ENCODE peak calls at places on chromosomes 11 and 22, in eight cellular contexts. C is PC-9, V is SK-N-SH, P is psoas muscle, R is neuronal stem cell, K is thyroid gland, M is mesenchymal stem cell, I is endodermal cell. U is an unnamed sample.

GRCh38 chr11:35887737-35888136 is 56.1 kb upstream of the LDLRAD3 start:
- DNase-seq in C (no peak), V (no peak), P (no peak), R (no peak), K (no peak), M (no peak), I (no peak), U (no peak)

GRCh38 chr22:35705141-35705540 is 12.5 kb upstream of the APOL5 start:
- DNase-seq in C (peak; percentile 88), V (no peak), P (no peak), R (no peak), K (no peak), M (peak; percentile 81), I (no peak), U (no peak)

GRCh38 chr11:132008872-132009271 is 638.5 kb downstream of the NTM start:
- DNase-seq in C (no peak), V (no peak), P (no peak), R (peak; percentile 18), K (no peak), M (no peak), I (peak; percentile 60), U (no peak)

GRCh38 chr11:46896719-46897406 is 21.5 kb downstream of the LRP4 start:
- DNase-seq in C (no peak), V (peak; percentile 63), P (no peak), R (no peak), K (no peak), M (peak; percentile 68), I (no peak), U (peak; percentile 36)

GRCh38 chr11:2523821-2524391 is 79.1 kb downstream of the KCNQ1 start:
- DNase-seq in C (no peak), V (peak; percentile 19), P (peak; percentile 39), R (no peak), K (peak; percentile 1), M (no peak), I (peak; percentile 40), U (no peak)

GRCh38 chr11:61037694-61038093 is 64.6 kb upstream of the CD5 start:
- DNase-seq in C (no peak), V (no peak), P (no peak), R (no peak), K (peak; percentile 80), M (no peak), I (no peak), U (no peak)

GRCh38 chr11:9489366-9489765 is 28.6 kb downstream of the ZNF143 start:
- DNase-seq in C (peak; percentile 34), V (no peak), P (no peak), R (no peak), K (no peak), M (no peak), I (no peak), U (no peak)

GRCh38 chr22:49601614-49602321 is 225.9 kb downstream of the BRD1 start:
- DNase-seq in C (no peak), V (no peak), P (no peak), R (no peak), K (no peak), M (no peak), I (peak; percentile 36), U (no peak)

GRCh38 chr11:21723681-21724080 is 469.2 kb upstream of the ANO5 start:
- DNase-seq in C (no peak), V (peak; percentile 4), P (no peak), R (no peak), K (no peak), M (no peak), I (no peak), U (no peak)

GRCh38 chr11:76123243-76123642 is 83.1 kb downstream of the WNT11 start:
- DNase-seq in C (no peak), V (no peak), P (no peak), R (no peak), K (no peak), M (no peak), I (no peak), U (no peak)

GRCh38 chr11:83612891-83613766 is 327.0 kb upstream of the CCDC90B start:
- DNase-seq in C (peak; percentile 22), V (peak; percentile 19), P (no peak), R (peak; percentile 30), K (peak; percentile 39), M (no peak), I (peak; percentile 74), U (no peak)

GRCh38 chr11:69867076-69868002 is 48.1 kb upstream of the FGF3 start:
- DNase-seq in C (peak; percentile 98), V (peak; percentile 33), P (peak; percentile 66), R (no peak), K (no peak), M (no peak), I (peak; percentile 47), U (peak; percentile 95)

GRCh38 chr11:97237151-97237550 is 847.3 kb downstream of the JRKL start:
- DNase-seq in C (no peak), V (no peak), P (no peak), R (no peak), K (no peak), M (no peak), I (no peak), U (no peak)

GRCh38 chr11:114399490-114399889 is 821 bp downstream of the C11orf71 start:
- DNase-seq in C (no peak), V (peak; percentile 12), P (no peak), R (no peak), K (no peak), M (no peak), I (no peak), U (no peak)

GRCh38 chr11:23370580-23371275 is 510.5 kb upstream of the CCDC179 start:
- DNase-seq in C (no peak), V (no peak), P (no peak), R (no peak), K (no peak), M (peak; percentile 4), I (no peak), U (no peak)

GRCh38 chr22:44723801-44724200 is 21.8 kb downstream of the PRR5 start:
- DNase-seq in C (no peak), V (peak; percentile 61), P (no peak), R (no peak), K (no peak), M (peak; percentile 47), I (no peak), U (no peak)

GRCh38 chr11:104609766-104610165 is 288.5 kb downstream of the CASP12 start:
- DNase-seq in C (no peak), V (no peak), P (no peak), R (no peak), K (no peak), M (no peak), I (no peak), U (no peak)

GRCh38 chr22:30159082-30159481 is 78.8 kb downstream of the HORMAD2 start:
- DNase-seq in C (no peak), V (no peak), P (no peak), R (no peak), K (no peak), M (peak; percentile 19), I (no peak), U (no peak)

GRCh38 chr11:115207166-115207591 is 297.0 kb downstream of the CADM1 start:
- DNase-seq in C (no peak), V (no peak), P (no peak), R (no peak), K (no peak), M (peak; percentile 29), I (no peak), U (no peak)

GRCh38 chr11:78564037-78564888 is 10.4 kb downstream of the NARS2 start:
- DNase-seq in C (peak; percentile 66), V (peak; percentile 36), P (no peak), R (peak; percentile 43), K (peak; percentile 5), M (peak; percentile 72), I (peak; percentile 62), U (peak; percentile 45)

GRCh38 chr11:44728491-44728910 is 1.7 kb downstream of the TSPAN18 start:
- DNase-seq in C (no peak), V (peak; percentile 38), P (no peak), R (peak; percentile 57), K (no peak), M (no peak), I (peak; percentile 81), U (no peak)
- H3K4me1 ChIP-seq in C (no peaks in the 10 kb centered on the region), V (peaks cover 5% of the 10 kb centered on the region), P (no peaks in the 10 kb centered on the region), R (peaks cover 34% of the 10 kb centered on the region), K (peaks cover 16% of the 10 kb centered on the region), M (peaks cover 14% of the 10 kb centered on the region), I (no peaks in the 10 kb centered on the region), U (peaks cover 11% of the 10 kb centered on the region)

DNA sequence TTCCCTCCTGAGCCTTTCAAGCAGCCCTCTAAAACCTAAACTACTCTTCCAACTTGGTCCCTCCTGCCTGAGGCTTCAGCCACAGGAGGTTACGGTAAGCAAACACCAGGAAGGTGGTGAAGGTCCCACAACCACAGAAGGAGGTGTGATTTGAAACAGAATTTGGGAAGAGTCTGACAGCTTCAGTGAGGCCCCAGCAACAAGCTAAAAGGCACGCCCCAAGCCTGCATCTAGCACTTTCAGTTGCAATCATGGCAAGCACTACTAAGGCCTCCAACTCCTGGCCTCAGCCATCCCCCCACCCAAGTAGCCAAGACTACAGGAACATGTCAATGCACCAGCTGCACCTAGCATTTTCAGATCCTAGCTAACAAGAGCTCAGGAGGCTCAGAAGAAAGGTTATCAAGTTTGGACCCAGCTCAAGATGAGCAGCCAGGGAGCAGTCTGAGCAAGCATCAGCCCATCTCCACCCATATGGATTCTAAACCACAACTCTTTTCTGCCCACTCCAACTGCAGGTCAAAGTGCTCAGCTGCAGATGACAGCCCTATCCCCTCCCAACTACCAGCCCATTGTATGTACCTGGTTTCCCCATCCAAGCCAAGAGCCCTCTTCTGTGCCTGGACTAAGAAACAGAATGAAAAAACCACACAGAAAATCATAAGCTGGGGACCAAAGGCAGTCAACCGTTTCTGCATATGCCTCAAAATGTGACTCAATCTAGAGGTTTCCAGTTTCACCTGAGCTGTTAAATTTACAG is 10.4 kb upstream of the AHNAK start:
- DNase-seq in C (peak; percentile 60), V (no peak), P (peak; percentile 33), R (no peak), K (no peak), M (no peak), I (no peak), U (no peak)
- H3K4me1 ChIP-seq in C (peaks cover 96% of the 10 kb centered on the region), V (peaks cover 71% of the 10 kb centered on the region), P (peaks cover 72% of the 10 kb centered on the region), R (peaks cover 40% of the 10 kb centered on the region), K (peaks cover 61% of the 10 kb centered on the region), M (peaks cover 60% of the 10 kb centered on the region), I (peaks cover 32% of the 10 kb centered on the region), U (peaks cover 83% of the 10 kb centered on the region)

GRCh38 chr22:40818192-40818746 is 877 bp downstream of the SLC25A17 start:
- DNase-seq in C (no peak), V (no peak), P (no peak), R (no peak), K (no peak), M (no peak), I (no peak), U (no peak)
- H3K4me1 ChIP-seq in C (peaks cover 20% of the 10 kb centered on the region), V (no peaks in the 10 kb centered on the region), P (peaks cover 33% of the 10 kb centered on the region), R (no peaks in the 10 kb centered on the region), K (peaks cover 19% of the 10 kb centered on the region), M (peaks cover 8% of the 10 kb centered on the region), I (no peaks in the 10 kb centered on the region), U (peaks cover 18% of the 10 kb centered on the region)

DNA sequence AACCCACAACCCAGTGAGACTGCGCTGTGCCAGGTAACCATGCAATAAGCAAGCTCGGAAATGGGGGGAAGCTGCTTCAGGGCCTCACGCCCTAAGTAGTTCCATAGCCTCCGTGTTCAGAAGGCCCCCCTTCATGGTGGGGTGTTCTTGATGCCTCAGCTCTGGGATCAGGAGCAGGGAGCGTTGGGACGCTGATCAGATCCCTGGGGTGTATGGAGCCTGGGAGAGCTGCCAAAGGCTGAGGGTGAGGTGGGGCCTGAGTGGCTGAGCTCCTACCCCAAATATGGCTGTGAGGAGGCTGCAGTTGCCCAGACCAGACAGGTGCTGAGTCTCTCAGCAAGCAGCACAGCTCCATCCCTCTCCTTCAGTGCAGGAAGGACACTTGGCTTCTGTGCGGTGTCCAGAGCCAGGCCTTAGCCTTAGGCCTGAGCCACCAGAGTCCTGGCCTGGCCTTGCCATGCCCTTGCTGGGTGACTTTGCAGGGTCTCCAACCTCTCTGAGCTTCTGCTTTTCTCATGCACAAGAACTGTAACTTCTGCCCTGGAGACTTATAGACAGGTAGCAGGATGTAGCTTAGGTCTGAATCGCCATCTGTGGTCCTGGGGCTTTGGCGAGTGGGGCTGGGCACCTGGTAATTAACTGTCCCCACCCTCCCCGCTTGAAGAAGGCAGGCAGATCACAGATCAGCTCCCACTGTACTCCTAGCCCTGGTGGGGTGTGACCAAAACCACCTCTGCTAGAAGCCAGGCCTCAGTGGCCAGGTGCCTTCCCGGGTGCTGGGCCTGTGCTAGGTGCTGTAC is 5.3 kb downstream of the MMP11 start:
- DNase-seq in C (no peak), V (no peak), P (no peak), R (no peak), K (no peak), M (no peak), I (no peak), U (no peak)
- H3K4me1 ChIP-seq in C (peaks cover 16% of the 10 kb centered on the region), V (no peaks in the 10 kb centered on the region), P (peaks cover 6% of the 10 kb centered on the region), R (peaks cover 6% of the 10 kb centered on the region), K (peaks cover 3% of the 10 kb centered on the region), M (peaks cover 43% of the 10 kb centered on the region), I (peaks cover 3% of the 10 kb centered on the region), U (peaks cover 32% of the 10 kb centered on the region)

U was measured in SJSA1.